ENCODE peak calls at places on chromosomes 4 and X, in six cellular contexts. S is endothelial cell of umbilical vein, O is suprapubic skin, A is ovary, Y is stomach, K is spleen. M is an unnamed sample.

GRCh38 chrX:9917861-9918260 is 49.3 kb upstream of the CLDN34 start:
- DNase-seq in S (no peak), O (no peak), A (no peak), Y (no peak), K (no peak), M (no peak)

GRCh38 chr4:168634276-168634802 is 137.5 kb downstream of the PALLD start:
- DNase-seq in S (peak), O (no peak), A (peak), Y (no peak), K (no peak), M (peak)

GRCh38 chrX:25158635-25159034 is 142.9 kb upstream of the ARX start:
- DNase-seq in S (no peak), O (no peak), A (no peak), Y (no peak), K (no peak), M (no peak)

GRCh38 chr4:39576268-39576667 is 49.0 kb upstream of the UGDH start:
- DNase-seq in S (no peak), O (no peak), A (no peak), Y (no peak), K (no peak), M (no peak)

GRCh38 chr4:27620886-27621285 is 760.2 kb downstream of the STIM2 start:
- DNase-seq in S (no peak), O (no peak), A (no peak), Y (no peak), K (no peak), M (no peak)

GRCh38 chr4:115279300-115279699 is 165.9 kb upstream of the NDST4 start:
- DNase-seq in S (no peak), O (no peak), A (no peak), Y (no peak), K (no peak), M (no peak)

GRCh38 chr4:48047896-48048295 is 31.3 kb downstream of the NIPAL1 start:
- DNase-seq in S (no peak), O (no peak), A (no peak), Y (peak), K (no peak), M (no peak)

GRCh38 chr4:6473264-6474052 is 1.0 kb upstream of the PPP2R2C start:
- DNase-seq in S (no peak), O (peak), A (no peak), Y (no peak), K (peak), M (no peak)

GRCh38 chrX:2967584-2967983 is 38.4 kb upstream of the ARSD start:
- DNase-seq in S (no peak), O (no peak), A (no peak), Y (no peak), K (no peak), M (no peak)

GRCh38 chr4:85677286-85677685 is 202.3 kb downstream of the ARHGAP24 start:
- DNase-seq in S (no peak), O (no peak), A (no peak), Y (no peak), K (no peak), M (no peak)

GRCh38 chr4:74503580-74503979 is 58.6 kb downstream of the AREG start:
- DNase-seq in S (peak), O (no peak), A (no peak), Y (no peak), K (no peak), M (no peak)

GRCh38 chrX:72306851-72307645 is 1.3 kb upstream of the CITED1 start:
- DNase-seq in S (peak), O (peak), A (peak), Y (peak), K (peak), M (peak)

GRCh38 chr4:55291227-55291629 is 54.8 kb upstream of the SRD5A3 start:
- DNase-seq in S (no peak), O (no peak), A (no peak), Y (no peak), K (no peak), M (no peak)

GRCh38 chrX:10591363-10592036 is 28.9 kb downstream of the MID1 start:
- DNase-seq in S (no peak), O (no peak), A (no peak), Y (no peak), K (no peak), M (no peak)

GRCh38 chrX:72141372-72142004 is 9.8 kb upstream of the RTL5 start:
- DNase-seq in S (no peak), O (no peak), A (no peak), Y (no peak), K (no peak), M (no peak)

GRCh38 chr4:67006791-67007190 is 538.5 kb downstream of the CENPC start:
- DNase-seq in S (no peak), O (no peak), A (no peak), Y (no peak), K (no peak), M (no peak)

GRCh38 chr4:146095091-146095690 is 80.3 kb upstream of the LSM6 start:
- DNase-seq in S (peak), O (no peak), A (no peak), Y (no peak), K (no peak), M (no peak)

GRCh38 chr4:170198742-170199141 is 109.0 kb upstream of the AADAT start:
- DNase-seq in S (no peak), O (no peak), A (no peak), Y (no peak), K (no peak), M (no peak)

GRCh38 chrX:31633349-31633748 is 561.5 kb upstream of the FTHL17 start:
- DNase-seq in S (no peak), O (no peak), A (no peak), Y (no peak), K (no peak), M (no peak)

GRCh38 chrX:63993936-63994335 is 208.9 kb upstream of the ARHGEF9 start:
- DNase-seq in S (no peak), O (no peak), A (no peak), Y (no peak), K (no peak), M (no peak)

GRCh38 chrX:45400380-45400779 is 199.7 kb upstream of the DIPK2B start:
- DNase-seq in S (no peak), O (no peak), A (no peak), Y (no peak), K (no peak), M (no peak)

GRCh38 chrX:153829799-153830631 is at the start of gene PDZD4:
- DNase-seq in S (no peak), O (no peak), A (no peak), Y (no peak), K (peak), M (no peak)

GRCh38 chrX:97563531-97564133 is 679.9 kb downstream of the RPA4 start:
- DNase-seq in S (peak), O (no peak), A (peak), Y (peak), K (peak), M (peak)

GRCh38 chrX:40809210-40809609 is 73.9 kb upstream of the MED14 start:
- DNase-seq in S (no peak), O (no peak), A (no peak), Y (no peak), K (no peak), M (no peak)

GRCh38 chr4:83905952-83906351 is 370.0 kb downstream of the GPAT3 start:
- DNase-seq in S (no peak), O (no peak), A (no peak), Y (no peak), K (no peak), M (no peak)

GRCh38 chrX:13463608-13464007 is 105.8 kb upstream of the EGFL6 start:
- DNase-seq in S (peak), O (no peak), A (no peak), Y (no peak), K (no peak), M (peak)

GRCh38 chrX:16882188-16882587 is 12.0 kb upstream of the RBBP7 start:
- DNase-seq in S (peak), O (no peak), A (peak), Y (peak), K (peak), M (peak)

GRCh38 chr4:11631416-11631815 is 202.7 kb upstream of the HS3ST1 start:
- DNase-seq in S (no peak), O (no peak), A (no peak), Y (no peak), K (no peak), M (no peak)

GRCh38 chrX:136065044-136065671 is 79.9 kb downstream of the SLC9A6 start:
- DNase-seq in S (peak), O (no peak), A (no peak), Y (no peak), K (no peak), M (peak)

GRCh38 chrX:12383196-12383595 is 244.9 kb downstream of the FRMPD4 start:
- DNase-seq in S (no peak), O (no peak), A (no peak), Y (no peak), K (no peak), M (no peak)

GRCh38 chr4:2804973-2805501 is 12.2 kb downstream of the SH3BP2 start:
- DNase-seq in S (no peak), O (no peak), A (no peak), Y (no peak), K (peak), M (no peak)

GRCh38 chr4:135418353-135418752 is 1216.8 kb upstream of the PABPC4L start:
- DNase-seq in S (no peak), O (no peak), A (no peak), Y (no peak), K (no peak), M (no peak)

GRCh38 chr4:26227827-26228226 is 93.0 kb upstream of the RBPJ start:
- DNase-seq in S (no peak), O (no peak), A (no peak), Y (no peak), K (no peak), M (no peak)

GRCh38 chrX:10922158-10922557 is 189.0 kb upstream of the HCCS start:
- DNase-seq in S (peak), O (no peak), A (no peak), Y (no peak), K (no peak), M (no peak)

GRCh38 chr4:138510053-138510452 is 267.9 kb upstream of the SLC7A11 start:
- DNase-seq in S (no peak), O (no peak), A (no peak), Y (no peak), K (no peak), M (no peak)

GRCh38 chr4:110361921-110362320 is 114.0 kb upstream of the ENPEP start:
- DNase-seq in S (no peak), O (no peak), A (no peak), Y (no peak), K (no peak), M (no peak)

GRCh38 chr4:94957030-94957429 is 199.3 kb downstream of the BMPR1B start:
- DNase-seq in S (no peak), O (no peak), A (no peak), Y (no peak), K (no peak), M (no peak)

DNA sequence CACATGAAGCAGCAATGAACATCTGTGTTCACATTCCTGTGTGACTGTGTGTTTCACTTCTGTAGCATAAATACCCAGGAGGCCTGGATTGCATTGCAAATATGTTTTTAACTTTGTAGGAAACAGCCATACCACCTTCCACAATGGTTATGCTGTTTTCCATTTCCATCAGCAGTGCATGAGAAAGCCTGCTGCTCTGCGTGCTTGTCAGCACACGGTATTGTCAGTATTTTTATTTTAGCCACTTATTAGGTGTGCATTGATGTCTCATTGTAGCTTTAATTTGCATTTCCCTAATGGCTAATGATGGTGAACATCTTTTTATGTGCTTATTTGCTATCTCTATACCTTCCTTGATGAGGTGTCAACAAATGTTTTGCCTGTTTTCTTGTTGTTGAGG is 355.9 kb downstream of the TRIML1 start:
- DNase-seq in S (no peak), O (no peak), A (no peak), Y (no peak), K (no peak), M (no peak)
- TF ChIP-seq POLR2A in S (no peak), O (no peak), A (no peak), Y (no peak), K (no peak), M (no peak)

GRCh38 chr4:186161138-186161537 is 30.2 kb upstream of the CYP4V2 start:
- DNase-seq in S (no peak), O (no peak), A (no peak), Y (no peak), K (no peak), M (no peak)
- TF ChIP-seq POLR2A in S (no peak), O (no peak), A (no peak), Y (no peak), K (no peak), M (no peak)

DNA sequence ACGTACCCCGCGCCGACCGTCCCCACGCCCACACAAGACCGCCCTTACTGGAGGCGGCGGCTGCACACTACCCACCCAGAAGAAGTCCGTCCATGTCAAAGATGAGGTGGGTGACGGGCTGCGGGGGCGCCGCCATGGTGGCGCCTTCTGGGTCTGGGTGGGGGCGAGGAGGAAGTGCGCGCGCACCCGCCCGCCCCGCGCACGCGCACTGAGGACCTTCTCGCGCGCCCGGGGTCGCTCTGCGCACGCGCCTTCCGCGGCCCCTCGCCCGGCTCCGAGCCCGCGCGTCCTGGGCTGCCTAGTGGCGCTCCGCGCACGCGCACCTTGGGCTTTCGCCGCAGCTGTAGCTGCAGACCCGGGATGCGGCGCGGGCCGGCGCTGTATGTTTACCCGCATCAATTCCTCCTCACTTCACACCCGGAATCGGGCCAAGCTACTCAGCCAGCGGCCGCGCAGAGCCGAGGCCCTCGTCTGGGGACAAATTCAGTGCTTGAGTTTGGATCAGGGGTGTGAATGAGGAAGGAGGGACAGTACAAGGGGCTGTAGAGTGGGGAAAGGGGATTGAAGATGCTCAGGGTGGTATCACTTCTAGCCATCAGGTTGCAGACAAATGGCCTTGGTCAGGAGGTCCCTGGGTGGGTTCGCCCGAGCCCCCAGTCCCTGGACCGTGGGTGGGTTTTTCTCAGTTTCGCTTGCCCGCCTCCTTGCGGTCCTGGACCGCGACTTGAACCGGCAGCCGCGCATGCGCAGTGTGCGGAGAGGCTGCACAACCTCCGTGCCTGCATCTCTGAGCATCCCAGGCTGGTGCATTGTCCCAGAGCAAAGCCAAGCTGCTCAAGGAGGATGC is at the start of gene PUDP:
- DNase-seq in S (peak), O (peak), A (peak), Y (peak), K (peak), M (peak)
- TF ChIP-seq POLR2A in S (peak), O (no peak), A (peak), Y (no peak), K (no peak), M (no peak)

GRCh38 chr4:1578968-1579833 is 104.9 kb downstream of the FAM53A start:
- DNase-seq in S (peak), O (peak), A (peak), Y (peak), K (peak), M (peak)
- TF ChIP-seq POLR2A in S (no peak), O (no peak), A (peak), Y (no peak), K (no peak), M (peak)

GRCh38 chr4:128809477-128810330 is at the start of gene JADE1:
- DNase-seq in S (peak), O (peak), A (peak), Y (peak), K (peak), M (peak)
- TF ChIP-seq POLR2A in S (no peak), O (peak), A (peak), Y (no peak), K (no peak), M (peak)

GRCh38 chr4:127881565-127881869 is 824 bp downstream of the PLK4 start:
- DNase-seq in S (no peak), O (no peak), A (no peak), Y (no peak), K (no peak), M (no peak)
- TF ChIP-seq POLR2A in S (no peak), O (no peak), A (no peak), Y (no peak), K (no peak), M (no peak)

DNA sequence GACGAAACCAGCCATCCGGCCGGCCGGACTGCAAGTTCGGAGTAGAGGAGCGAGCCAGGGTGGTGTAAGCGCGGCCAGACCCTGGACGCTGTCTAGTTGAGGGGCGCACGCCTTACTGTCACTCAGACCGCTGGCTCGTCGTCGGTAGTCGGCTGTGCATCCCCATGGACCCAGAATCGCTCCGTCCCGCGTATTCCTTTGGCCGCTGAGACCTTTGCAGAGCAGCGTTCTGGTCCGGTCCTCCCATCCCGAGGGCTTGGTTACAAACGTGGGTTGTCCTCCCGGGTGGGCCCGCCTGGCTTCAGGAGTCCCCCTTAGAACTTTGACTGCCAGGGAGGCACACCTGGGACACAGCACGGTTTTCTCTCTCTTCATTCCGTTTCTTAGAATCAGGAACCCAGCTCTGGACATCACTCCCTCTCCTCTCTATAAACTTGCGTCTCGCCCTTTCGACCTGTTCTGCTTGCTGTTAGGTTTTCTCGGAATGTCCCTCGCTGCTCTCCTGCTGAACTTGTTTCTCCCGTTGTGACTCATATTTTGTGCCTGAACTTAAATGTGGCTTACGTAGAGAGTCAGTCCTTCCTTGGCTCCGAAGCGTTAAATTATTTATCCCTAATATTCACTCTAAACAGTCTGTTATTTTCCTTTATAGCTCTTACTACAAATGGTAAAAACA is 682 bp downstream of the PGM2 start:
- DNase-seq in S (peak), O (peak), A (no peak), Y (peak), K (no peak), M (no peak)
- TF ChIP-seq POLR2A in S (no peak), O (no peak), A (no peak), Y (no peak), K (no peak), M (no peak)

DNA sequence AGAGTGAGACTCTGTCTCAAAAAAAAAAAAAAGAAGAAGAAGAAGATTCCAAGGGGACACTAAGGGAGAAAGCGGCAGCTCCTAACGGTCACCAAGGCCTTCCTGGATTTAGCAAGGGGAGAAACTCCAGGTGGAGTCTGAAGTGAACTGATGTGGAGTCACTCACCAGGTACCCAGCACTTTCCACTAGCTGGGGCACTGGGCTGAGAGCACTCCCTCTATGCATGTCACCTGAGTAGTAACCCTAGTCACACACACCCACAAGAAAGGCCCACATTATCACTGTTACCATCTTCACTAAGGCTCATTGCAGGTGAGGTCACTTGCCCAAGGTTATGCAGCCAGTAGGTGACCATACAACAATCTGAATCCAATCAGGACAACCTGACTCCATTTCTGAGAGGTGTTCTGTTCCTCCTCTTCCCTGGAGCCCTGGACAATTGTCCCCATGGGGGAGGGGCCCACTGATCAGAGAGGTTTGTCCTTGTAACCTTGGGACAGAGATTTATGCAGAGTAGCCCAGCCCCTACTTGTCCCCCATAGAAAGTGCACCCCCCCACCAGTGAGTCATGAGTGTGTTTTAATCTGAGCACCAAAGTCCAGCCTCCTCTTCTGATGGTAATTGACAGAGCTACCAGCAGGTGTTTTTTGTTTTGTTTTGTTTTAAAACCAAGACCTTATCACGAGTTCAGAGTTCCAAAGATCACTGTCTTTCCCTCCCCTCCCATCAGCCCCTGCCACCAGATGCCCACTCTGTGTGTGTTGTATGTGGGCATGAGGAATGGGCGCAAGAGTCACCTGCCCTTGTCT is 5.9 kb upstream of the SASH3 start:
- DNase-seq in S (no peak), O (no peak), A (no peak), Y (no peak), K (peak), M (no peak)
- TF ChIP-seq POLR2A in S (no peak), O (no peak), A (no peak), Y (no peak), K (no peak), M (no peak)

M was measured in uterus.